ENCODE peak calls at places on chromosomes 5 and 9, in seven cellular contexts. S, B, P, N, D, A and G are unnamed samples.

GRCh38 chr5:177103523-177104253 is 17.0 kb downstream of the FGFR4 start:
- DNase-seq in S (no peak), B (no peak), P (no peak), N (no peak), D (no peak), A (no peak), G (no peak)

GRCh38 chr5:138077064-138077696 is 6.7 kb upstream of the WNT8A start:
- DNase-seq in S (peak; percentile 76), B (no peak), P (no peak), N (peak; percentile 47), D (no peak), A (peak; percentile 80), G (peak; percentile 70)

GRCh38 chr9:92455217-92455616 is 27.1 kb downstream of the ASPN start:
- DNase-seq in S (no peak), B (no peak), P (no peak), N (no peak), D (no peak), A (no peak), G (no peak)

GRCh38 chr9:95080961-95081658 is 236.4 kb downstream of the FANCC start:
- DNase-seq in S (no peak), B (no peak), P (no peak), N (no peak), D (no peak), A (no peak), G (no peak)

GRCh38 chr9:136085815-136086212 is 9.3 kb downstream of the NACC2 start:
- DNase-seq in S (peak; percentile 39), B (no peak), P (no peak), N (no peak), D (no peak), A (peak; percentile 88), G (no peak)

GRCh38 chr5:13921573-13921972 is 22.9 kb downstream of the DNAH5 start:
- DNase-seq in S (no peak), B (peak; percentile 29), P (no peak), N (no peak), D (no peak), A (no peak), G (no peak)

GRCh38 chr9:130997925-130998595 is 10.9 kb upstream of the LAMC3 start:
- DNase-seq in S (peak; percentile 96), B (no peak), P (peak; percentile 52), N (peak; percentile 81), D (no peak), A (peak; percentile 57), G (peak; percentile 75)

GRCh38 chr9:16825971-16826370 is 44.5 kb downstream of the BNC2 start:
- DNase-seq in S (no peak), B (no peak), P (no peak), N (no peak), D (no peak), A (no peak), G (no peak)

GRCh38 chr5:75044406-75044805 is 8.0 kb downstream of the GCNT4 start:
- DNase-seq in S (no peak), B (no peak), P (no peak), N (no peak), D (no peak), A (no peak), G (no peak)

GRCh38 chr5:139408191-139408590 is 4.3 kb upstream of the SPATA24 start:
- DNase-seq in S (no peak), B (no peak), P (no peak), N (no peak), D (no peak), A (no peak), G (no peak)

GRCh38 chr9:36731576-36731975 is 158.9 kb downstream of the MELK start:
- DNase-seq in S (no peak), B (no peak), P (no peak), N (no peak), D (no peak), A (no peak), G (no peak)

GRCh38 chr9:1709347-1709746 is 305.8 kb upstream of the SMARCA2 start:
- DNase-seq in S (peak; percentile 27), B (no peak), P (no peak), N (no peak), D (no peak), A (peak; percentile 6), G (no peak)
- TF ChIP-seq CTCF in S (peak; percentile 28), B (peak; percentile 22), P (peak; percentile 34), N (peak; percentile 44), D (no peak), A (peak; percentile 22), G (no peak)

GRCh38 chr9:129333961-129334743 is 156.1 kb upstream of the IER5L start:
- DNase-seq in S (peak; percentile 93), B (peak; percentile 99), P (peak; percentile 98), N (peak; percentile 79), D (peak; percentile 74), A (peak; percentile 97), G (peak; percentile 95)
- TF ChIP-seq CTCF in S (no peak), B (no peak), P (no peak), N (peak; percentile 27), D (no peak), A (peak; percentile 29), G (no peak)

GRCh38 chr5:166767858-166768257 is 1523.6 kb upstream of the WWC1 start:
- DNase-seq in S (peak; percentile 23), B (no peak), P (no peak), N (no peak), D (no peak), A (no peak), G (no peak)

GRCh38 chr5:166768536-166768935 is 1522.9 kb upstream of the WWC1 start:
- DNase-seq in S (no peak), B (no peak), P (no peak), N (no peak), D (no peak), A (no peak), G (no peak)

GRCh38 chr5:166772770-166773169 is 1518.7 kb upstream of the WWC1 start:
- DNase-seq in S (no peak), B (peak; percentile 12), P (no peak), N (no peak), D (no peak), A (no peak), G (no peak)
- TF ChIP-seq CTCF in S (no peak), B (no peak), P (no peak), N (no peak), D (no peak), A (no peak), G (no peak)

GRCh38 chr5:66742083-66742895 is 146.1 kb downstream of the MAST4 start:
- DNase-seq in S (peak; percentile 39), B (no peak), P (no peak), N (no peak), D (no peak), A (peak; percentile 62), G (peak; percentile 42)
- TF ChIP-seq CTCF in S (peak; percentile 21), B (peak; percentile 38), P (no peak), N (peak; percentile 34), D (no peak), A (peak; percentile 43), G (no peak)

GRCh38 chr9:69658987-69659677 is 13.0 kb downstream of the APBA1 start:
- DNase-seq in S (no peak), B (no peak), P (no peak), N (no peak), D (no peak), A (no peak), G (no peak)

GRCh38 chr9:69653261-69653660 is 18.9 kb downstream of the APBA1 start:
- DNase-seq in S (no peak), B (no peak), P (no peak), N (no peak), D (no peak), A (no peak), G (no peak)

GRCh38 chr9:69660304-69660703 is 11.9 kb downstream of the APBA1 start:
- DNase-seq in S (no peak), B (no peak), P (no peak), N (no peak), D (no peak), A (no peak), G (no peak)

GRCh38 chr9:69657269-69657668 is 14.9 kb downstream of the APBA1 start:
- DNase-seq in S (no peak), B (no peak), P (no peak), N (no peak), D (no peak), A (no peak), G (no peak)

DNA sequence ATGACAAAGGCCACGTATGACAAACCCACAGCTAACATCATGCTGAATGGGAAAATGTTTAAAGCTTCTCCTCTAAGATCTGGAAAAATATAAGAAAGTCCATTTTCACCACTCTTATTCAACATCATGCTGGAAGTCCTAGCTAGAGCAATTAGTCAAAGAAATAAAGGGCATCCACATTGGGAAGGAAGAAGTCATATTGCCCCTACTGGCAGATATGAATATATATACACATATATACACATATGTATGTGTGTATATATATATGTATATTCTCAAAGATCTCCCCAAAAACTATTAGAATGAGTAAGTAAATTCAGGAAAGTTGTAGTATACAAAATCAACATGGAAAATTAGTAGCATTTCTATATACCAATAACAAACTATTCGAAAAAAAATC is 17.1 kb downstream of the APBA1 start:
- DNase-seq in S (no peak), B (no peak), P (no peak), N (no peak), D (no peak), A (no peak), G (no peak)
- TF ChIP-seq CTCF in S (peak; percentile 32), B (no peak), P (peak; percentile 37), N (no peak), D (no peak), A (no peak), G (no peak)

DNA sequence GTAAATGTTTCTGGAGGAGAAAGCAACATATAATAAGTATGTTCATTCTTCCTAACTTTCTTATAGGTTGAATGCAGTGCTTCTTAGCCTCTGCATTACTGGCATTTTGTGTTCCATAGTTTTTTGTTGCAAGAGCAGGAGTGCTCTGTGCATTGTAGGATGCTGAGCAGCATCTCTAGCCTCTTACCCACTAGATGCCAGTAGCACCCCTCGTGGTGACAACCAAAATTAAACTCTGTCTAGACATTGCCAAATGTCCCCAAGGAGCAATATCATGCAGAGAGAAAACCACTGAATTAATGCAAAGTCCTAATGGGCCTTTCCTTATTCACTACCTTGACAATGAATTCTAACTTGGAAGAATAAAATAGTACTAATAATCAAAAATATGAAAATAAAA is 147.0 kb downstream of the GLIS3 start:
- DNase-seq in S (no peak), B (no peak), P (no peak), N (no peak), D (no peak), A (no peak), G (no peak)
- TF ChIP-seq CTCF in S (peak; percentile 12), B (no peak), P (peak; percentile 17), N (no peak), D (no peak), A (no peak), G (no peak)